ENCODE peak calls at places on chromosomes 13 and 19, in seven cellular contexts. One of them, this sample, is unnamed.

GRCh38 chr19:17610384-17610783 is 54.9 kb downstream of the COLGALT1 start:
- DNase-seq in fibroblast of lung: peak; percentile 13
- DNase-seq in thyroid gland: no peak
- DNase-seq in GM12878: no peak
- DNase-seq in IMR-90: peak; percentile 14
- DNase-seq in dorsolateral prefrontal cortex: no peak
- DNase-seq in fibroblast of mammary gland: peak; percentile 28
- DNase-seq in this sample: peak; percentile 49

GRCh38 chr19:45161715-45162463 is 1.1 kb upstream of the NKPD1 start:
- DNase-seq in fibroblast of lung: peak; percentile 31
- DNase-seq in thyroid gland: no peak
- DNase-seq in GM12878: no peak
- DNase-seq in IMR-90: peak; percentile 28
- DNase-seq in dorsolateral prefrontal cortex: no peak
- DNase-seq in fibroblast of mammary gland: peak; percentile 28
- DNase-seq in this sample: peak; percentile 55

GRCh38 chr19:13979224-13979623 is 26.9 kb downstream of the RFX1 start:
- DNase-seq in fibroblast of lung: no peak
- DNase-seq in thyroid gland: no peak
- DNase-seq in GM12878: no peak
- DNase-seq in IMR-90: no peak
- DNase-seq in dorsolateral prefrontal cortex: no peak
- DNase-seq in fibroblast of mammary gland: no peak
- DNase-seq in this sample: no peak

GRCh38 chr19:12580180-12580694 is 29.0 kb upstream of the ZNF564 start:
- DNase-seq in fibroblast of lung: no peak
- DNase-seq in thyroid gland: no peak
- DNase-seq in GM12878: no peak
- DNase-seq in IMR-90: peak; percentile 89
- DNase-seq in dorsolateral prefrontal cortex: no peak
- DNase-seq in fibroblast of mammary gland: peak; percentile 41
- DNase-seq in this sample: peak; percentile 12

GRCh38 chr19:6774821-6775707 is 2.6 kb downstream of the VAV1 start:
- DNase-seq in fibroblast of lung: peak; percentile 25
- DNase-seq in thyroid gland: no peak
- DNase-seq in GM12878: no peak
- DNase-seq in IMR-90: no peak
- DNase-seq in dorsolateral prefrontal cortex: no peak
- DNase-seq in fibroblast of mammary gland: no peak
- DNase-seq in this sample: peak; percentile 28

GRCh38 chr19:49682274-49682673 is 5.2 kb downstream of the PRMT1 start:
- DNase-seq in fibroblast of lung: no peak
- DNase-seq in thyroid gland: no peak
- DNase-seq in GM12878: no peak
- DNase-seq in IMR-90: no peak
- DNase-seq in dorsolateral prefrontal cortex: no peak
- DNase-seq in fibroblast of mammary gland: peak; percentile 66
- DNase-seq in this sample: no peak

GRCh38 chr19:29694669-29695627 is 20.1 kb downstream of the C19orf12 start:
- DNase-seq in fibroblast of lung: peak; percentile 71
- DNase-seq in thyroid gland: peak; percentile 75
- DNase-seq in GM12878: no peak
- DNase-seq in IMR-90: peak; percentile 70
- DNase-seq in dorsolateral prefrontal cortex: peak; percentile 90
- DNase-seq in fibroblast of mammary gland: peak; percentile 74
- DNase-seq in this sample: peak; percentile 76

GRCh38 chr13:112042496-112042895 is 24.5 kb upstream of the SOX1 start:
- DNase-seq in fibroblast of lung: no peak
- DNase-seq in thyroid gland: no peak
- DNase-seq in GM12878: no peak
- DNase-seq in IMR-90: no peak
- DNase-seq in dorsolateral prefrontal cortex: no peak
- DNase-seq in fibroblast of mammary gland: no peak
- DNase-seq in this sample: no peak

GRCh38 chr19:19588546-19588945 is 29.9 kb downstream of the PBX4 start:
- DNase-seq in fibroblast of lung: no peak
- DNase-seq in thyroid gland: no peak
- DNase-seq in GM12878: no peak
- DNase-seq in IMR-90: peak; percentile 62
- DNase-seq in dorsolateral prefrontal cortex: no peak
- DNase-seq in fibroblast of mammary gland: peak; percentile 62
- DNase-seq in this sample: no peak

GRCh38 chr13:27450921-27451461 is 627 bp upstream of the MTIF3 start:
- DNase-seq in fibroblast of lung: peak; percentile 51
- DNase-seq in thyroid gland: peak; percentile 61
- DNase-seq in GM12878: no peak
- DNase-seq in IMR-90: peak; percentile 47
- DNase-seq in dorsolateral prefrontal cortex: peak; percentile 54
- DNase-seq in fibroblast of mammary gland: peak; percentile 64
- DNase-seq in this sample: peak; percentile 52

GRCh38 chr13:40114305-40114896 is 458.9 kb downstream of the COG6 start:
- DNase-seq in fibroblast of lung: no peak
- DNase-seq in thyroid gland: no peak
- DNase-seq in GM12878: no peak
- DNase-seq in IMR-90: no peak
- DNase-seq in dorsolateral prefrontal cortex: no peak
- DNase-seq in fibroblast of mammary gland: peak; percentile 38
- DNase-seq in this sample: no peak

GRCh38 chr19:17255150-17255621 is 9.4 kb downstream of the USHBP1 start:
- DNase-seq in fibroblast of lung: no peak
- DNase-seq in thyroid gland: peak; percentile 12
- DNase-seq in GM12878: no peak
- DNase-seq in IMR-90: no peak
- DNase-seq in dorsolateral prefrontal cortex: no peak
- DNase-seq in fibroblast of mammary gland: no peak
- DNase-seq in this sample: peak; percentile 68

DNA sequence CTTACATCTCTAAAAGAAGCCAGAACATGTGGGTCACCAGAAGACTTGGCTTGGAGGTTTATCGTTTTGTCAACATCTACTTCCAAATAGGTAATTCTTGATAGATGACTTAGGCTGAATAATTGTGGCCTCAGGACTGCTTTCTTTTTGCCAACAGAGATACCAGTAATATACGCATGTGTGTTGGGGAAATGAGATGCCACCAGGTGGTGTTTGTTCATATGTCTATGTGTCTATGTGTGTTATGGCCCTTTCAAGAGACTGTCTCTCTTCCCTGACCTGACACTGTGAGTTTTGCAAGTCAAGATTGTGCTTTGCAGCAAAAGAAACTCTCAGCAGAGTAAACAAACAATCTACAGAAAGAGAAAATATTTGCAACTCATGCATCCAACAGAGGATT is 31.6 kb upstream of the METTL21C start:
- DNase-seq in fibroblast of lung: no peak
- DNase-seq in thyroid gland: no peak
- DNase-seq in GM12878: no peak
- DNase-seq in IMR-90: no peak
- DNase-seq in dorsolateral prefrontal cortex: no peak
- DNase-seq in fibroblast of mammary gland: peak; percentile 11
- DNase-seq in this sample: peak; percentile 28
- TF ChIP-seq CTCF in fibroblast of lung: no peak
- TF ChIP-seq CTCF in thyroid gland: no peak
- TF ChIP-seq CTCF in GM12878: no peak
- TF ChIP-seq CTCF in IMR-90: no peak
- TF ChIP-seq CTCF in dorsolateral prefrontal cortex: no peak
- TF ChIP-seq CTCF in fibroblast of mammary gland: no peak
- TF ChIP-seq CTCF in this sample: peak; percentile 14

GRCh38 chr19:2282062-2282861 is at the start of gene PEAK3:
- DNase-seq in fibroblast of lung: peak; percentile 39
- DNase-seq in thyroid gland: peak; percentile 50
- DNase-seq in GM12878: no peak
- DNase-seq in IMR-90: peak; percentile 24
- DNase-seq in dorsolateral prefrontal cortex: no peak
- DNase-seq in fibroblast of mammary gland: no peak
- DNase-seq in this sample: peak; percentile 53
- H3K4me3 ChIP-seq in fibroblast of lung: no peak within 1 kb of the TSS
- H3K4me3 ChIP-seq in thyroid gland: no peak within 1 kb of the TSS
- H3K4me3 ChIP-seq in GM12878: no peak within 1 kb of the TSS
- H3K4me3 ChIP-seq in IMR-90: no peak within 1 kb of the TSS
- H3K4me3 ChIP-seq in dorsolateral prefrontal cortex: peak within 1 kb of the TSS; percentile 12
- H3K4me3 ChIP-seq in fibroblast of mammary gland: peak within 1 kb of the TSS; percentile 2
- H3K4me3 ChIP-seq in this sample: peak within 1 kb of the TSS; percentile 41

DNA sequence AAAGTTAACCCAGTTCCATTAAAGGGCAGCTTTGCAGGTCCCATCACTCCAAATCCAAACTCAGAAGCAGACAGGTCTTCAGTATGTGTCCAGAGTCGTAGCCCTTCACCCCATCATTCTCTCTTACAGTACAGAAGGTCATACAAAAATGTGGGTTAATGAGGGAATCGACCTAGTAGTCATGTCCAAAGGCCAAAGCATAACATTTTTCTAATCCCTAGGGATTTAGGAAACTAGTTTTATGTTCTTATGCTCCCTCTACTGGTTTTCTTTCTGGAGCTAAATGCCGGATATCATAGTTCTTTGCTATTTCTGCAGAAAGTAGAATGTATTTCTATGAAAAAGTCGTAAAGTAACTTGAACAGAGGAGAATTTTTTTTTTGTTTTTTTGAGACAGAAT is 72.2 kb downstream of the DHRS12 start:
- DNase-seq in fibroblast of lung: peak; percentile 83
- DNase-seq in thyroid gland: no peak
- DNase-seq in GM12878: no peak
- DNase-seq in IMR-90: peak; percentile 54
- DNase-seq in dorsolateral prefrontal cortex: no peak
- DNase-seq in fibroblast of mammary gland: peak; percentile 84
- DNase-seq in this sample: peak; percentile 80
- TF ChIP-seq CTCF in fibroblast of lung: peak; percentile 39
- TF ChIP-seq CTCF in thyroid gland: no peak
- TF ChIP-seq CTCF in GM12878: no peak
- TF ChIP-seq CTCF in IMR-90: peak; percentile 53
- TF ChIP-seq CTCF in dorsolateral prefrontal cortex: peak; percentile 62
- TF ChIP-seq CTCF in fibroblast of mammary gland: peak; percentile 67
- TF ChIP-seq CTCF in this sample: peak; percentile 61

GRCh38 chr19:41880329-41880708 is 2.7 kb upstream of the ARHGEF1 start:
- DNase-seq in fibroblast of lung: no peak
- DNase-seq in thyroid gland: no peak
- DNase-seq in GM12878: no peak
- DNase-seq in IMR-90: no peak
- DNase-seq in dorsolateral prefrontal cortex: no peak
- DNase-seq in fibroblast of mammary gland: no peak
- DNase-seq in this sample: no peak
- H3K4me3 ChIP-seq in fibroblast of lung: no peak overlapping the region
- H3K4me3 ChIP-seq in thyroid gland: no peak overlapping the region
- H3K4me3 ChIP-seq in GM12878: no peak overlapping the region
- H3K4me3 ChIP-seq in IMR-90: no peak overlapping the region
- H3K4me3 ChIP-seq in dorsolateral prefrontal cortex: no peak overlapping the region
- H3K4me3 ChIP-seq in fibroblast of mammary gland: no peak overlapping the region
- H3K4me3 ChIP-seq in this sample: no peak overlapping the region

DNA sequence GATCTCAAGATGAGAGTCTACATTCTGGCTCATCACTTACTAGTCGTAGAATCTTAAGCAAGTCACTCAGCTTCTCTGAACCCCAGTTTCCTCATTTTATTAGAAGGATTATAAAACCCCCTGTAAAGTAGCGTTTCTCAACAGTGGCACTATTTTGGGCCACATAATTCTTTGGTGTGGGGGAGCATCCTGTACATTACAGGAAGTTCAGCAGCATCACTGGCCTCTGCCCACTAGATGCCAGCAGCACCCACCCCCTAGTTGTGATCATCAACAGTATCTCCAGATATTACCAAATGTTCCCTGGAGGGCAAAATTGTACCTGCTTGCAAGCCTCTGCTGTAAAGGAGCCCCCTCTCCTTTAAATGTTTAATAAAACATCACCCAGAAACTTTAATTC is 22.6 kb downstream of the STARD13 start:
- DNase-seq in fibroblast of lung: no peak
- DNase-seq in thyroid gland: no peak
- DNase-seq in GM12878: no peak
- DNase-seq in IMR-90: no peak
- DNase-seq in dorsolateral prefrontal cortex: no peak
- DNase-seq in fibroblast of mammary gland: no peak
- DNase-seq in this sample: no peak
- TF ChIP-seq CTCF in fibroblast of lung: no peak
- TF ChIP-seq CTCF in thyroid gland: no peak
- TF ChIP-seq CTCF in GM12878: peak; percentile 6
- TF ChIP-seq CTCF in IMR-90: peak; percentile 20
- TF ChIP-seq CTCF in dorsolateral prefrontal cortex: no peak
- TF ChIP-seq CTCF in fibroblast of mammary gland: peak; percentile 10
- TF ChIP-seq CTCF in this sample: peak; percentile 12

GRCh38 chr13:51246411-51247298 is 24.5 kb downstream of the FAM124A start:
- DNase-seq in fibroblast of lung: no peak
- DNase-seq in thyroid gland: peak; percentile 96
- DNase-seq in GM12878: no peak
- DNase-seq in IMR-90: no peak
- DNase-seq in dorsolateral prefrontal cortex: peak; percentile 85
- DNase-seq in fibroblast of mammary gland: no peak
- DNase-seq in this sample: no peak
- H3K4me3 ChIP-seq in fibroblast of lung: no peak overlapping the region
- H3K4me3 ChIP-seq in thyroid gland: no peak overlapping the region
- H3K4me3 ChIP-seq in GM12878: no peak overlapping the region
- H3K4me3 ChIP-seq in IMR-90: no peak overlapping the region
- H3K4me3 ChIP-seq in dorsolateral prefrontal cortex: no peak overlapping the region
- H3K4me3 ChIP-seq in fibroblast of mammary gland: no peak overlapping the region
- H3K4me3 ChIP-seq in this sample: no peak overlapping the region

GRCh38 chr13:30796132-30796832 is 60.9 kb downstream of the ALOX5AP start:
- DNase-seq in fibroblast of lung: peak; percentile 59
- DNase-seq in thyroid gland: peak; percentile 26
- DNase-seq in GM12878: peak; percentile 45
- DNase-seq in IMR-90: peak; percentile 62
- DNase-seq in dorsolateral prefrontal cortex: no peak
- DNase-seq in fibroblast of mammary gland: peak; percentile 69
- DNase-seq in this sample: peak; percentile 54
- TF ChIP-seq CTCF in fibroblast of lung: no peak
- TF ChIP-seq CTCF in thyroid gland: no peak
- TF ChIP-seq CTCF in GM12878: no peak
- TF ChIP-seq CTCF in IMR-90: no peak
- TF ChIP-seq CTCF in dorsolateral prefrontal cortex: no peak
- TF ChIP-seq CTCF in fibroblast of mammary gland: no peak
- TF ChIP-seq CTCF in this sample: no peak